ENCODE peak calls at places on chromosomes 4 and X, in four cellular contexts. R is left lung, Q is mucosa of descending colon, J is cardiac muscle cell. T is an unnamed sample.

GRCh38 chr4:28831867-28832266 is 1888.3 kb upstream of the PCDH7 start:
- DNase-seq in R (no peak), Q (no peak), J (no peak), T (no peak)

GRCh38 chrX:110568396-110568795 is 209.7 kb downstream of the RTL9 start:
- DNase-seq in R (no peak), Q (no peak), J (no peak), T (no peak)

GRCh38 chr4:41098093-41098492 is 116.2 kb downstream of the APBB2 start:
- DNase-seq in R (no peak), Q (no peak), J (no peak), T (no peak)

GRCh38 chr4:123516576-123516975 is 120.0 kb downstream of the SPRY1 start:
- DNase-seq in R (no peak), Q (no peak), J (no peak), T (no peak)

GRCh38 chr4:158630893-158631292 is 40.8 kb downstream of the C4orf46 start:
- DNase-seq in R (no peak), Q (no peak), J (no peak), T (no peak)

GRCh38 chr4:185685804-185686203 is 126.2 kb downstream of the SORBS2 start:
- DNase-seq in R (no peak), Q (no peak), J (no peak), T (no peak)

GRCh38 chr4:118005883-118006282 is 28.4 kb upstream of the NDST3 start:
- DNase-seq in R (no peak), Q (no peak), J (peak; percentile 16), T (no peak)

GRCh38 chrX:57573754-57574153 is 18.1 kb upstream of the ZXDB start:
- DNase-seq in R (no peak), Q (no peak), J (peak; percentile 30), T (no peak)

GRCh38 chrX:9952313-9952712 is 14.8 kb upstream of the CLDN34 start:
- DNase-seq in R (no peak), Q (no peak), J (no peak), T (no peak)

GRCh38 chrX:18931972-18932371 is 51.9 kb downstream of the PHKA2 start:
- DNase-seq in R (no peak), Q (no peak), J (peak; percentile 24), T (no peak)

GRCh38 chrX:69066021-69066757 is 99.1 kb downstream of the PJA1 start:
- DNase-seq in R (no peak), Q (no peak), J (no peak), T (no peak)

GRCh38 chr4:83219991-83220360 is 64.6 kb downstream of the COQ2 start:
- DNase-seq in R (no peak), Q (no peak), J (no peak), T (no peak)

GRCh38 chrX:3449287-3449686 is 102.8 kb upstream of the MXRA5 start:
- DNase-seq in R (no peak), Q (no peak), J (no peak), T (no peak)

GRCh38 chr4:188714907-188715306 is 575.7 kb downstream of the TRIML1 start:
- DNase-seq in R (no peak), Q (no peak), J (no peak), T (no peak)

GRCh38 chr4:118367872-118368271 is 15.1 kb upstream of the PRSS12 start:
- DNase-seq in R (no peak), Q (no peak), J (no peak), T (no peak)

GRCh38 chr4:33924801-33925200 is 2319.5 kb downstream of the ARAP2 start:
- DNase-seq in R (no peak), Q (no peak), J (no peak), T (no peak)

GRCh38 chrX:135530097-135530496 is 9.6 kb downstream of the INTS6L start:
- DNase-seq in R (no peak), Q (no peak), J (no peak), T (no peak)

GRCh38 chr4:185283723-185284122 is 74.3 kb downstream of the SNX25 start:
- DNase-seq in R (no peak), Q (no peak), J (no peak), T (no peak)

GRCh38 chr4:113467581-113467980 is 294.0 kb downstream of the CAMK2D start:
- DNase-seq in R (no peak), Q (no peak), J (no peak), T (no peak)

GRCh38 chr4:48021086-48021485 is 4.5 kb downstream of the NIPAL1 start:
- DNase-seq in R (no peak), Q (no peak), J (no peak), T (no peak)

GRCh38 chr4:2366252-2367192 is 51.9 kb downstream of the ZFYVE28 start:
- DNase-seq in R (peak; percentile 74), Q (peak; percentile 37), J (no peak), T (peak; percentile 44)

GRCh38 chr4:38056024-38056685 is 96.0 kb downstream of the PTTG2 start:
- DNase-seq in R (no peak), Q (no peak), J (no peak), T (no peak)

GRCh38 chr4:82260632-82261031 is 113.2 kb downstream of the HNRNPD start:
- DNase-seq in R (no peak), Q (no peak), J (no peak), T (no peak)

GRCh38 chr4:102478186-102478585 is 23.0 kb upstream of the NFKB1 start:
- DNase-seq in R (peak; percentile 41), Q (peak; percentile 38), J (no peak), T (no peak)

DNA sequence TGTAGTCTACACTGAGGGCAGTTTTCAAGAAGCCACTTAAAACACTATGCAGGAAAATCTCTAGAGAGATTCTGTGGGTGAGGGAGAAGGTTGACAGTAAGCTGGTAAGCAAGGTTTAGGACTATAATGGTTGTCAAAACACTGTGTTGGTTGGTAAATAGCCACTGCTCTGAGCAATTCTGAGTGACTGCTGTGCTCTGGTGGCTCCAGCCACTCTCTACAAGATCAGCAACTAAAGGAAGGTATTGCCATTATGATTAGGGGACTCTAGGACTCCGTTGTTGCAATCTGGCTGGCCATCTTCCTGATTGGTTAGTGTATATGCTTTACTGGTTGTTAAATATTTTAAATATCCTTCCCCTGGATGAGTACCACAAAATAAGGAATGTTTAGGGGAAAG is 5.5 kb upstream of the FAM47E start:
- DNase-seq in R (no peak), Q (no peak), J (no peak), T (no peak)
- TF ChIP-seq CTCF in R (no peak), Q (no peak), J (no peak), T (no peak)

DNA sequence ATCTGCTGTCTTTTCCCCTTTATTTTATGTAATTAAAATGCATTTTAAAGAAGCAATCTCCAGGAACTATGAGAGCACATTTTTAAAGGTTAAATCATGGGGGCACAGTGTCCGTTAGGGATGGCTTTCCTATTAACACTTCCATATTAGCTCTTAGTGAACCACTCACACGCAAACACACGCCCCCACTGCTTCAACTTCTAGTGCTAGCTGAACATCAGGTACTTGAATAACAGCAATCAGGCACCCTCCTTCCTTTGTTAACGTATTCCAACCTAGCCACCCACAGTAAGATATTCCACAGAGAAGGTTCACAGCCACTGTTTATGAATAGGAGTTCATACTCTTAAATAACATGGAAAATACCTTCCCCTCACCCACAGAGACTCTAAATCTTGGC is 9.3 kb downstream of the TMEM255A start:
- DNase-seq in R (no peak), Q (no peak), J (no peak), T (no peak)
- H3K4me1 ChIP-seq in R (no peaks in the 10 kb centered on the region), Q (no peaks in the 10 kb centered on the region), J (no peaks in the 10 kb centered on the region), T (no peaks in the 10 kb centered on the region)

GRCh38 chr4:165461176-165461835 is 82.5 kb downstream of the CPE start:
- DNase-seq in R (no peak), Q (no peak), J (no peak), T (no peak)
- H3K4me3 ChIP-seq in R (no peak overlapping the region), Q (no peak overlapping the region), J (no peak overlapping the region), T (no peak overlapping the region)

DNA sequence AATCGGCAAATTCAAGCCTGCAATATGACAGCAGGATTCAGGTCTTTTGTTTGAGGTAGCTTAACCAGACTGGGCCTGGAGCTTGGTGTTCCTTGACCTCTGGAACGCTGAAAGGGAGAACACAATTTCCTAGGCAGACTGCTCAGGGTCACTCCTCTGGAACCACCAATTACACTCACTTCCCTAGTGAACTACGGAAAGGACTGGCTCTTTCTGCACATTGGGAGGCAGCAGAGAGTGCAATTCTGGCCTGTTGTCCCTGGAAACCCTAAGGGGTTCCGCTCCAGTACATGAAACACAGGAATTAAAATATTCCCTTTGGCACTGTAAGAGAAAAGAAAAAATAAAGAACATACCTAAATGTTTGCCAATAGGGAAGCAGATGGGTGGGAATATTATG is 58.6 kb downstream of the GPC3 start:
- DNase-seq in R (no peak), Q (no peak), J (no peak), T (no peak)
- TF ChIP-seq CTCF in R (no peak), Q (no peak), J (no peak), T (no peak)

GRCh38 chrX:101217689-101218088 is 1.9 kb upstream of the DRP2 start:
- DNase-seq in R (no peak), Q (no peak), J (no peak), T (no peak)

GRCh38 chrX:101223226-101223625 is 3.6 kb downstream of the DRP2 start:
- DNase-seq in R (no peak), Q (no peak), J (no peak), T (no peak)

GRCh38 chrX:101219840-101220191 is 230 bp downstream of the DRP2 start:
- DNase-seq in R (no peak), Q (no peak), J (peak; percentile 22), T (no peak)

GRCh38 chrX:101220881-101221280 is 1.3 kb downstream of the DRP2 start:
- DNase-seq in R (no peak), Q (peak; percentile 70), J (no peak), T (no peak)

DNA sequence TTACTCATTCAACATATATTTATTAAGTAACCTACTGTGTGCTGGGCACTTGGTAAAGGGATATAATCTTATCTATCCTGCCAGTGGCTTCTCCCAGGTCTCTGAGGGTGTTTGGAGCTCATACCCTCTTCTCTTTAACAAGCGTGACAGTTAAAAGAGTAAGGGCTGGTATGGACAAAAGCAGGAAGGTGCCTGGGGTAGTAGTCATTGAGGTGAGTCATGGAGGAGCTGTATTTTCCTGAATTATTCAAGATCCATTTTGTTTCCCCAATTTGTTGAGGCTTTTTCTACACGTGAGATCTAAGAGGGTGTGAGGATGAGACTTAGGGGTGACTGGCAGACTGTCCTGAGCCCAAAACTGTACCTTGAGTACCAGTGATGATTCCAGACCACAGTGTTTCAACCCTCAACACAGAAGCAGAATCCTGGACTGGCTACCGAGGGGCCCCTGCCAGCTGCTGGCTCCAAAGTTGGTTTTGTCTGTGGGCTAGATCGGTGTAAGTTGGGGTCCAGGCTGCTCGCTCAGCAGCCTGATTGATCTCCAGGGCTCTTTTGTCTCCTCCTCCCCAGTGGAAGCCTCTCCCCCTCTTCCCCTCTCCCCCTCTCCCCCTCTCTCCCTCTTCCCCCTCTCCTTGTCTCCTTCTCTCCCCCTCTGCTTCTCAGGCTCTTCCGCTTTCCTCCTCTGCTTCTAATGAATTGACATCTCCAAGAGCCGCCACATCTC is at the start of gene DRP2:
- DNase-seq in R (no peak), Q (no peak), J (no peak), T (no peak)
- H3K4me1 ChIP-seq in R (no peaks in the 10 kb centered on the region), Q (no peaks in the 10 kb centered on the region), J (no peaks in the 10 kb centered on the region), T (no peaks in the 10 kb centered on the region)

DNA sequence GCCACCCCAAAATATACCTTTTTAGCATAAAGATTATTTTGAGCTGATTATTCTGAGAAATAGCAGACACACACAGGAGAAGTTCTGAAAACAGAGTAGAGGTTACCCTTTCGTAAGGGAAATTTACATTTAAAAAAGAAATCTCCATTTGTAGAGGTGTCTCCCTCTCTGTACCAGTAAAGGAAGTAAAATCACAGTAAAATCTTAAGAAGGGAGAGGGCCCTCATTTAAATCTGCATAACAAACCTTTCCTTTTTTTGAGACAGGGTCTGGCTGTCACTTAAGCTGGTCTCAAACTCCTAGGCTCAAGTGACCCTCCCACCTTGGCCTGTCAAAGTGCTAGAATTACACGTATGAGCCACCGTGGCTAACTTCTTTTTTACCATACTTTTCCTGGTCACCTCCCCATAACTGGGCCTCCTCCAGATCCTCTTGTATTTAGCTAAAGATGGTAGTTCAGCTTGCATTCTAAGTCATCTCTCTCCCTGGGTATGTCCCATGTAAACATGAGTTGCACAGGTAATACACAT is 92.2 kb upstream of the INTU start:
- DNase-seq in R (no peak), Q (no peak), J (no peak), T (no peak)
- H3K4me3 ChIP-seq in R (no peak overlapping the region), Q (no peak overlapping the region), J (no peak overlapping the region), T (no peak overlapping the region)

GRCh38 chrX:8455600-8455999 is 9.0 kb upstream of the VCX3B start:
- DNase-seq in R (no peak), Q (no peak), J (no peak), T (no peak)
- TF ChIP-seq CTCF in R (no peak), Q (no peak), J (peak; percentile 28), T (no peak)